ENCODE peak calls at places on chromosomes 7 and 10, in six cellular contexts. J, M, N, L, A and P are unnamed samples.

GRCh38 chr7:84271550-84271949 is 77.0 kb upstream of the SEMA3A start:
- DNase-seq in J (no peak), M (no peak), N (peak; percentile 52), L (no peak), A (no peak), P (peak; percentile 56)

GRCh38 chr7:79692015-79692414 is 238.5 kb upstream of the MAGI2 start:
- DNase-seq in J (peak; percentile 96), M (no peak), N (peak; percentile 36), L (no peak), A (no peak), P (peak; percentile 70)

GRCh38 chr10:119139464-119140067 is 25.9 kb downstream of the SFXN4 start:
- DNase-seq in J (peak; percentile 16), M (no peak), N (peak; percentile 32), L (peak; percentile 31), A (peak; percentile 35), P (peak; percentile 61)

GRCh38 chr7:48274662-48275061 is 103.4 kb downstream of the ABCA13 start:
- DNase-seq in J (peak; percentile 63), M (peak; percentile 72), N (no peak), L (no peak), A (no peak), P (no peak)

GRCh38 chr10:17586741-17587720 is 30.1 kb downstream of the HACD1 start:
- DNase-seq in J (peak; percentile 7), M (no peak), N (peak; percentile 33), L (no peak), A (no peak), P (peak; percentile 47)

GRCh38 chr7:44072364-44073231 is 7.2 kb upstream of the PGAM2 start:
- DNase-seq in J (peak; percentile 83), M (peak; percentile 73), N (peak; percentile 90), L (peak; percentile 65), A (peak; percentile 82), P (peak; percentile 89)

GRCh38 chr7:29332027-29332806 is 137.6 kb downstream of the CHN2 start:
- DNase-seq in J (no peak), M (no peak), N (no peak), L (no peak), A (no peak), P (no peak)

GRCh38 chr10:115606081-115606480 is 512.9 kb downstream of the ATRNL1 start:
- DNase-seq in J (no peak), M (peak; percentile 36), N (no peak), L (no peak), A (no peak), P (peak; percentile 24)

GRCh38 chr10:110791541-110792073 is 80.1 kb upstream of the PDCD4 start:
- DNase-seq in J (no peak), M (no peak), N (no peak), L (no peak), A (no peak), P (no peak)

GRCh38 chr7:128030999-128031681 is at the start of gene LRRC4:
- DNase-seq in J (peak; percentile 36), M (no peak), N (no peak), L (peak; percentile 48), A (no peak), P (peak; percentile 42)

GRCh38 chr7:137164251-137164650 is 179.3 kb downstream of the PTN start:
- DNase-seq in J (no peak), M (no peak), N (no peak), L (no peak), A (no peak), P (no peak)

GRCh38 chr7:25069900-25070443 is 55.1 kb downstream of the CYCS start:
- DNase-seq in J (peak; percentile 45), M (peak; percentile 76), N (peak; percentile 87), L (peak; percentile 45), A (peak; percentile 19), P (peak; percentile 47)

GRCh38 chr10:74917481-74918077 is 91.2 kb downstream of the KAT6B start:
- DNase-seq in J (peak; percentile 92), M (no peak), N (peak; percentile 61), L (no peak), A (no peak), P (peak; percentile 62)

GRCh38 chr10:32332299-32332750 is 14.6 kb downstream of the EPC1 start:
- DNase-seq in J (peak; percentile 75), M (no peak), N (peak; percentile 19), L (no peak), A (no peak), P (peak; percentile 52)

GRCh38 chr7:6621195-6622128 is 6.1 kb downstream of the ZNF853 start:
- DNase-seq in J (no peak), M (no peak), N (no peak), L (no peak), A (no peak), P (no peak)

GRCh38 chr10:125151170-125151823 is 9.1 kb downstream of the CTBP2 start:
- DNase-seq in J (no peak), M (no peak), N (no peak), L (no peak), A (no peak), P (no peak)

GRCh38 chr10:125153693-125154490 is 6.5 kb downstream of the CTBP2 start:
- DNase-seq in J (no peak), M (no peak), N (peak; percentile 44), L (peak; percentile 58), A (no peak), P (peak; percentile 62)

GRCh38 chr10:125152646-125153368 is 7.6 kb downstream of the CTBP2 start:
- DNase-seq in J (no peak), M (no peak), N (peak; percentile 50), L (peak; percentile 72), A (peak; percentile 77), P (peak; percentile 81)

GRCh38 chr10:125154529-125154928 is 5.8 kb downstream of the CTBP2 start:
- DNase-seq in J (no peak), M (no peak), N (no peak), L (no peak), A (no peak), P (no peak)

DNA sequence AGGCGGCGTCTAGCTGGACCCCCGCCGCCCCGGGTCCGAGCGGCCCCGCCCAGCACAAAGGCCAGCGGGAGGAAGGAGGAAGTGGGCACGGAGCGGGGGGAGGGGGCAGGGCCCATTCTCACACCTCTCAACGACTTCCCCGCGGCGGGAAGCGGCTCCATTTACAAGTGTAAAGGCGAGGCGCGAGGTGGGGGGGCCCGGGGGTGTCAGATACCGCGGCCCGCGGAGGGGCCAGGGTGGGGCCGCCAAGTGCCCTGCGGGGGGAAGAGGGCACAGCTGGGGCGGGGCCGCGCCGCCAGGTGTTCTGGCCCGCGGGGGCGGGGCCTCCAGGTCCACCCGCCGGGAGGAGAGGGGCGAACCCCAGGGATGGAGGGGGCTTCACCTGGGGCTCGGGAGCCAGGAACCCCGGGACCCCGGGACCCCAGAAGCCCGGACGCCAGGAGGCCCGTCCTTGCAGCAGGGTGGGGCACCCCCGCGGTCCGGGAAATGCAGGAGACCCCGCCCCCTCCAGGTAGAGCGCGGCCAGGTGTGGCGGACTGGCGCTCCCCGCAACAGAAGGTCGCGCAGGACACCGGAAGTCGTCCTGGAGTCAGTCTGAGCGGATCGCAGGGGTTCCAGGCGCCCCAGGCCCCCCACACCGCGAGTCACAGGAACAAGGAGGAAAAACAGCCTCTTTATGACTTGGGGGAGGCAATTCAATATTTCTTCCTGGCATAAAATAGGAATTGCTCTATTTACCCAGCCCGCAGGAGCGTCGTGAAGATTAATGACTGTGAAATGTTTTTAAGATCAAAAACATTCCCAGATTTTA is 8.3 kb downstream of the CTBP2 start:
- DNase-seq in J (no peak), M (no peak), N (no peak), L (peak; percentile 70), A (peak; percentile 44), P (no peak)
- H3K4me3 ChIP-seq in J (peak overlapping the region; percentile 34), M (no peak overlapping the region), N (no peak overlapping the region), L (peak overlapping the region; percentile 40), A (no peak overlapping the region), P (no peak overlapping the region)

GRCh38 chr7:105643857-105644256 is 62.6 kb upstream of the EFCAB10 start:
- DNase-seq in J (no peak), M (no peak), N (no peak), L (no peak), A (no peak), P (no peak)

GRCh38 chr7:105644937-105645336 is 63.6 kb upstream of the EFCAB10 start:
- DNase-seq in J (no peak), M (no peak), N (no peak), L (no peak), A (no peak), P (no peak)

GRCh38 chr7:105642264-105642663 is 61.0 kb upstream of the EFCAB10 start:
- DNase-seq in J (no peak), M (no peak), N (no peak), L (no peak), A (no peak), P (no peak)

GRCh38 chr7:105641236-105641810 is 60.0 kb upstream of the EFCAB10 start:
- DNase-seq in J (no peak), M (no peak), N (no peak), L (no peak), A (no peak), P (no peak)

DNA sequence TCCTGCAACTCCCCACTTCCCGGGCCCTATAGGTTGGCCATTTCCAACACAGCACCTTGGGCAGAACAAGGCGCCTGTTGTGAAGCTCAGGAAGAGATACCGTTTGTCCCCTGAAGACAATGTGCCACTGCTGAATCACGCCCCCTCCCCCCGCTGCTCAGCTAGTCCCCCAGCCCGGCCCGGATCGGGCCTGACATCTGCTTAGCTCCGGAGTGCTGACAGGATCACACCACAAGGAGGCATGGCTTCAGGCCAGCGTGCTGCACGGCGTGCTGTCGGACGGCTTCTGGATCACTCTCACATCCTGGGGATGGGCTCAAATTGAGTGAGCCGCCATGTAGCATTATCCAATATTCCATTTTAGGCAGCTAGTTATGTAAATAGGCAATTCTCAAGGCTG is 62.1 kb upstream of the EFCAB10 start:
- DNase-seq in J (no peak), M (no peak), N (peak; percentile 30), L (no peak), A (peak; percentile 57), P (peak; percentile 10)
- TF ChIP-seq CTCF in J (no peak), M (no peak), N (no peak), L (no peak), A (peak; percentile 28), P (no peak)

DNA sequence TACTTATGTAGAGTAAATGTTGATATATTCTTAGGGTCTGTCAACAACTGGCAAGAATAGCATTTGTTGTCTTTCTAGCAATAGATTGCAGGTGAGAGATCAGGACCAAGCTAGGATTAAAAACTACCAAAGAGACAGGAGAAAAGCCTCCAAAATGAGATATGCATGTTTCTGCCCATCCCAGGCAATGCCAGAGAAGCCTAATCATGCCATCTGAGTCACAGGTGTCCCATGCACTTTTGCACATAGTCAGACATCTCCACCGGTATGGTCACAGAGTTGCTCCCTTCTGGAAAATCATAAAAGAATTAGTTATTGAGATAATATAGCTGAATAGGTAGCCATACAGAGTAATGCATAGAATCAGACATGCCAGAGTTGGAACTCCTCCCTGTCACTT is 50.6 kb downstream of the PDK4 start:
- DNase-seq in J (peak; percentile 11), M (no peak), N (no peak), L (no peak), A (no peak), P (no peak)
- H3K4me3 ChIP-seq in J (no peak overlapping the region), M (no peak overlapping the region), N (no peak overlapping the region), L (peak overlapping the region; percentile 25), A (peak overlapping the region; percentile 60), P (no peak overlapping the region)

GRCh38 chr10:28875535-28876208 is 198.4 kb downstream of the BAMBI start:
- DNase-seq in J (no peak), M (peak; percentile 56), N (peak; percentile 64), L (no peak), A (no peak), P (no peak)

GRCh38 chr10:28881483-28881882 is 204.2 kb downstream of the BAMBI start:
- DNase-seq in J (no peak), M (no peak), N (no peak), L (no peak), A (no peak), P (no peak)

GRCh38 chr10:28880551-28880950 is 203.2 kb downstream of the BAMBI start:
- DNase-seq in J (no peak), M (no peak), N (peak; percentile 47), L (no peak), A (no peak), P (no peak)

GRCh38 chr10:28879875-28880381 is 202.6 kb downstream of the BAMBI start:
- DNase-seq in J (no peak), M (no peak), N (peak; percentile 65), L (no peak), A (peak; percentile 20), P (no peak)

GRCh38 chr10:28878236-28878970 is 201.1 kb downstream of the BAMBI start:
- DNase-seq in J (no peak), M (no peak), N (no peak), L (no peak), A (no peak), P (no peak)
- TF ChIP-seq CTCF in J (no peak), M (no peak), N (no peak), L (no peak), A (no peak), P (no peak)